ENCODE peak calls at places on chromosomes 3 and 15, in ten cellular contexts. A is aorta; E is choroid plexus epithelial cell; T is COR-L47; R is effector memory CD8-positive, alpha-beta T cell; Z is progenitor cell of endocrine pancreas; B is activated CD4-positive, alpha-beta T cell treated with anti-CD3 and anti-CD28 coated beads for 4 hours; K is fibroblast of the aortic adventitia; G is H9; S is GM13976. F is an unnamed sample.

GRCh38 chr3:126348308-126348920 is 8.8 kb downstream of the KLF15 start:
- DNase-seq in G (peak), S (no peak), E (peak), B (no peak), A (no peak), K (no peak), T (no peak), R (no peak), Z (peak), F (peak)

GRCh38 chr3:189270248-189270832 is 98.6 kb downstream of the TPRG1 start:
- DNase-seq in T (peak), R (no peak), E (peak), B (peak), A (peak), K (peak), S (no peak), Z (peak), G (peak), F (peak)

GRCh38 chr3:140942221-140943104 is 827 bp downstream of the SLC25A36 start:
- DNase-seq in G (peak), R (peak), K (peak), T (peak), A (peak), S (peak), Z (peak), E (peak), B (peak), F (peak)

GRCh38 chr3:59519094-59519493 is 469.3 kb upstream of the CFAP20DC start:
- DNase-seq in R (no peak), K (no peak), G (no peak), A (no peak), B (no peak), S (no peak), Z (no peak), E (no peak), T (no peak), F (no peak)

GRCh38 chr3:140207541-140207940 is 272.6 kb downstream of the CLSTN2 start:
- DNase-seq in B (no peak), Z (no peak), T (peak), K (no peak), R (no peak), S (no peak), A (no peak), G (no peak), E (no peak), F (no peak)

GRCh38 chr15:63372018-63372705 is 9.5 kb downstream of the CA12 start:
- DNase-seq in B (no peak), T (no peak), K (peak), S (no peak), Z (no peak), E (peak), A (peak), G (no peak), R (no peak), F (no peak)

GRCh38 chr3:128914966-128915645 is 35.7 kb downstream of the ACAD9 start:
- DNase-seq in R (no peak), S (no peak), G (no peak), A (peak), B (no peak), K (no peak), E (no peak), Z (no peak), T (no peak), F (peak)

GRCh38 chr15:45548753-45549520 is 26.4 kb upstream of the SLC30A4 start:
- DNase-seq in R (no peak), K (no peak), T (no peak), G (peak), E (no peak), Z (no peak), B (no peak), A (no peak), S (no peak), F (no peak)

GRCh38 chr3:21326704-21327103 is 424.3 kb downstream of the ZNF385D start:
- DNase-seq in B (no peak), K (peak), T (no peak), S (no peak), R (no peak), Z (no peak), E (peak), G (no peak), A (no peak), F (no peak)

GRCh38 chr3:176041812-176042211 is 1155.5 kb downstream of the TBL1XR1 start:
- DNase-seq in K (peak), E (peak), Z (no peak), T (no peak), A (no peak), G (no peak), R (no peak), B (no peak), S (no peak), F (no peak)

GRCh38 chr3:10392244-10392643 is 71.3 kb upstream of the SEC13 start:
- DNase-seq in B (no peak), G (peak), Z (no peak), K (no peak), E (peak), A (no peak), R (no peak), T (no peak), S (no peak), F (peak)

GRCh38 chr15:75200765-75201608 is 695 bp upstream of the C15orf39 start:
- DNase-seq in R (no peak), T (peak), A (peak), E (peak), B (peak), Z (peak), K (peak), G (peak), S (peak), F (peak)

GRCh38 chr15:89003865-89004725 is 84.2 kb upstream of the ABHD2 start:
- DNase-seq in R (no peak), E (peak), A (peak), Z (no peak), B (no peak), T (no peak), S (peak), K (peak), G (peak), F (peak)

GRCh38 chr15:58715266-58715917 is 34.1 kb downstream of the ADAM10 start:
- DNase-seq in T (no peak), S (no peak), B (no peak), Z (no peak), R (no peak), A (no peak), K (no peak), E (no peak), G (no peak), F (no peak)

GRCh38 chr3:140007946-140008692 is 73.1 kb downstream of the CLSTN2 start:
- DNase-seq in R (no peak), Z (no peak), K (no peak), G (no peak), A (no peak), S (no peak), B (no peak), E (no peak), T (peak), F (no peak)

GRCh38 chr3:124846189-124846588 is 41.0 kb downstream of the ITGB5 start:
- DNase-seq in E (peak), T (no peak), G (no peak), S (no peak), A (peak), Z (no peak), K (peak), B (no peak), R (no peak), F (no peak)

GRCh38 chr15:64180235-64180824 is 17.5 kb upstream of the PPIB start:
- DNase-seq in S (peak), E (no peak), R (no peak), Z (no peak), G (peak), B (no peak), T (no peak), A (no peak), K (no peak), F (no peak)

GRCh38 chr3:100954990-100955389 is 38.2 kb downstream of the ABI3BP start:
- DNase-seq in Z (no peak), S (no peak), K (peak), G (no peak), A (peak), E (peak), R (no peak), B (no peak), T (no peak), F (no peak)

GRCh38 chr15:56798639-56799038 is 65.3 kb upstream of the ZNF280D start:
- DNase-seq in B (no peak), E (no peak), R (no peak), A (peak), K (no peak), T (no peak), G (no peak), S (no peak), Z (no peak), F (no peak)